ENCODE peak calls at places on chromosome 12, in nine cellular contexts. One of them, this sample, is unnamed.

GRCh38 chr12:67484788-67485480 is 163.6 kb upstream of the DYRK2 start:
- DNase-seq in HS-5: no peak
- DNase-seq in NCI-H1092 treated with DMSO at 0.1 percent for 48 hours: no peak
- DNase-seq in stromal cell of bone marrow: no peak
- DNase-seq in uterus: no peak
- DNase-seq in HFF-Myc: no peak
- DNase-seq in CD8-positive, alpha-beta memory T cell: peak
- DNase-seq in AG10803: no peak
- DNase-seq in stimulated activated CD8-positive, alpha-beta memory T cell treated with anti-CD3 and anti-CD28 coated beads, Interleukin-2, amount 100 ng/mL, for 48 hours: no peak
- DNase-seq in this sample: no peak

GRCh38 chr12:106586803-106587684 is 4.2 kb downstream of the RFX4 start:
- DNase-seq in HS-5: no peak
- DNase-seq in NCI-H1092 treated with DMSO at 0.1 percent for 48 hours: no peak
- DNase-seq in stromal cell of bone marrow: no peak
- DNase-seq in uterus: no peak
- DNase-seq in HFF-Myc: no peak
- DNase-seq in CD8-positive, alpha-beta memory T cell: no peak
- DNase-seq in AG10803: no peak
- DNase-seq in stimulated activated CD8-positive, alpha-beta memory T cell treated with anti-CD3 and anti-CD28 coated beads, Interleukin-2, amount 100 ng/mL, for 48 hours: no peak
- DNase-seq in this sample: no peak

GRCh38 chr12:78746001-78746400 is 118.6 kb upstream of the SYT1 start:
- DNase-seq in HS-5: no peak
- DNase-seq in NCI-H1092 treated with DMSO at 0.1 percent for 48 hours: no peak
- DNase-seq in stromal cell of bone marrow: no peak
- DNase-seq in uterus: no peak
- DNase-seq in HFF-Myc: no peak
- DNase-seq in CD8-positive, alpha-beta memory T cell: no peak
- DNase-seq in AG10803: no peak
- DNase-seq in stimulated activated CD8-positive, alpha-beta memory T cell treated with anti-CD3 and anti-CD28 coated beads, Interleukin-2, amount 100 ng/mL, for 48 hours: no peak
- DNase-seq in this sample: no peak

GRCh38 chr12:57549909-57550627 is at the start of gene KIF5A:
- DNase-seq in HS-5: no peak
- DNase-seq in NCI-H1092 treated with DMSO at 0.1 percent for 48 hours: peak
- DNase-seq in stromal cell of bone marrow: no peak
- DNase-seq in uterus: no peak
- DNase-seq in HFF-Myc: no peak
- DNase-seq in CD8-positive, alpha-beta memory T cell: peak
- DNase-seq in AG10803: no peak
- DNase-seq in stimulated activated CD8-positive, alpha-beta memory T cell treated with anti-CD3 and anti-CD28 coated beads, Interleukin-2, amount 100 ng/mL, for 48 hours: peak
- DNase-seq in this sample: peak

GRCh38 chr12:99916555-99916954 is 68.2 kb downstream of the ANKS1B start:
- DNase-seq in HS-5: no peak
- DNase-seq in NCI-H1092 treated with DMSO at 0.1 percent for 48 hours: no peak
- DNase-seq in stromal cell of bone marrow: no peak
- DNase-seq in uterus: no peak
- DNase-seq in HFF-Myc: no peak
- DNase-seq in CD8-positive, alpha-beta memory T cell: no peak
- DNase-seq in AG10803: no peak
- DNase-seq in stimulated activated CD8-positive, alpha-beta memory T cell treated with anti-CD3 and anti-CD28 coated beads, Interleukin-2, amount 100 ng/mL, for 48 hours: no peak
- DNase-seq in this sample: no peak

GRCh38 chr12:91177380-91177779 is 5.2 kb downstream of the DCN start:
- DNase-seq in HS-5: no peak
- DNase-seq in NCI-H1092 treated with DMSO at 0.1 percent for 48 hours: no peak
- DNase-seq in stromal cell of bone marrow: no peak
- DNase-seq in uterus: no peak
- DNase-seq in HFF-Myc: no peak
- DNase-seq in CD8-positive, alpha-beta memory T cell: no peak
- DNase-seq in AG10803: peak
- DNase-seq in stimulated activated CD8-positive, alpha-beta memory T cell treated with anti-CD3 and anti-CD28 coated beads, Interleukin-2, amount 100 ng/mL, for 48 hours: no peak
- DNase-seq in this sample: no peak

GRCh38 chr12:69154585-69155363 is 84.6 kb upstream of the CPSF6 start:
- DNase-seq in HS-5: peak
- DNase-seq in NCI-H1092 treated with DMSO at 0.1 percent for 48 hours: peak
- DNase-seq in stromal cell of bone marrow: peak
- DNase-seq in uterus: peak
- DNase-seq in HFF-Myc: no peak
- DNase-seq in CD8-positive, alpha-beta memory T cell: peak
- DNase-seq in AG10803: peak
- DNase-seq in stimulated activated CD8-positive, alpha-beta memory T cell treated with anti-CD3 and anti-CD28 coated beads, Interleukin-2, amount 100 ng/mL, for 48 hours: peak
- DNase-seq in this sample: peak

GRCh38 chr12:69510176-69510827 is 40.1 kb downstream of the FRS2 start:
- DNase-seq in HS-5: no peak
- DNase-seq in NCI-H1092 treated with DMSO at 0.1 percent for 48 hours: peak
- DNase-seq in stromal cell of bone marrow: no peak
- DNase-seq in uterus: no peak
- DNase-seq in HFF-Myc: no peak
- DNase-seq in CD8-positive, alpha-beta memory T cell: no peak
- DNase-seq in AG10803: no peak
- DNase-seq in stimulated activated CD8-positive, alpha-beta memory T cell treated with anti-CD3 and anti-CD28 coated beads, Interleukin-2, amount 100 ng/mL, for 48 hours: no peak
- DNase-seq in this sample: no peak

GRCh38 chr12:49932746-49933145 is 17.8 kb upstream of the AQP2 start:
- DNase-seq in HS-5: no peak
- DNase-seq in NCI-H1092 treated with DMSO at 0.1 percent for 48 hours: no peak
- DNase-seq in stromal cell of bone marrow: no peak
- DNase-seq in uterus: no peak
- DNase-seq in HFF-Myc: no peak
- DNase-seq in CD8-positive, alpha-beta memory T cell: no peak
- DNase-seq in AG10803: no peak
- DNase-seq in stimulated activated CD8-positive, alpha-beta memory T cell treated with anti-CD3 and anti-CD28 coated beads, Interleukin-2, amount 100 ng/mL, for 48 hours: no peak
- DNase-seq in this sample: no peak

GRCh38 chr12:12899530-12900380 is 8.4 kb downstream of the GPRC5A start:
- DNase-seq in HS-5: peak
- DNase-seq in NCI-H1092 treated with DMSO at 0.1 percent for 48 hours: no peak
- DNase-seq in stromal cell of bone marrow: peak
- DNase-seq in uterus: peak
- DNase-seq in HFF-Myc: peak
- DNase-seq in CD8-positive, alpha-beta memory T cell: no peak
- DNase-seq in AG10803: peak
- DNase-seq in stimulated activated CD8-positive, alpha-beta memory T cell treated with anti-CD3 and anti-CD28 coated beads, Interleukin-2, amount 100 ng/mL, for 48 hours: no peak
- DNase-seq in this sample: no peak

GRCh38 chr12:6181583-6182278 is 18.5 kb upstream of the CD9 start:
- DNase-seq in HS-5: no peak
- DNase-seq in NCI-H1092 treated with DMSO at 0.1 percent for 48 hours: no peak
- DNase-seq in stromal cell of bone marrow: no peak
- DNase-seq in uterus: no peak
- DNase-seq in HFF-Myc: no peak
- DNase-seq in CD8-positive, alpha-beta memory T cell: no peak
- DNase-seq in AG10803: no peak
- DNase-seq in stimulated activated CD8-positive, alpha-beta memory T cell treated with anti-CD3 and anti-CD28 coated beads, Interleukin-2, amount 100 ng/mL, for 48 hours: no peak
- DNase-seq in this sample: no peak

GRCh38 chr12:127270193-127270592 is 996.8 kb upstream of the TMEM132C start:
- DNase-seq in HS-5: peak
- DNase-seq in NCI-H1092 treated with DMSO at 0.1 percent for 48 hours: no peak
- DNase-seq in stromal cell of bone marrow: peak
- DNase-seq in uterus: no peak
- DNase-seq in HFF-Myc: no peak
- DNase-seq in CD8-positive, alpha-beta memory T cell: no peak
- DNase-seq in AG10803: peak
- DNase-seq in stimulated activated CD8-positive, alpha-beta memory T cell treated with anti-CD3 and anti-CD28 coated beads, Interleukin-2, amount 100 ng/mL, for 48 hours: no peak
- DNase-seq in this sample: no peak

GRCh38 chr12:75712223-75712622 is 200.8 kb upstream of the KRR1 start:
- DNase-seq in HS-5: no peak
- DNase-seq in NCI-H1092 treated with DMSO at 0.1 percent for 48 hours: no peak
- DNase-seq in stromal cell of bone marrow: no peak
- DNase-seq in uterus: no peak
- DNase-seq in HFF-Myc: no peak
- DNase-seq in CD8-positive, alpha-beta memory T cell: no peak
- DNase-seq in AG10803: no peak
- DNase-seq in stimulated activated CD8-positive, alpha-beta memory T cell treated with anti-CD3 and anti-CD28 coated beads, Interleukin-2, amount 100 ng/mL, for 48 hours: no peak
- DNase-seq in this sample: no peak

GRCh38 chr12:80269953-80270552 is 170.7 kb downstream of the OTOGL start:
- DNase-seq in HS-5: peak
- DNase-seq in NCI-H1092 treated with DMSO at 0.1 percent for 48 hours: peak
- DNase-seq in stromal cell of bone marrow: peak
- DNase-seq in uterus: no peak
- DNase-seq in HFF-Myc: peak
- DNase-seq in CD8-positive, alpha-beta memory T cell: no peak
- DNase-seq in AG10803: peak
- DNase-seq in stimulated activated CD8-positive, alpha-beta memory T cell treated with anti-CD3 and anti-CD28 coated beads, Interleukin-2, amount 100 ng/mL, for 48 hours: no peak
- DNase-seq in this sample: no peak

GRCh38 chr12:124620606-124621295 is 53.3 kb upstream of the NCOR2 start:
- DNase-seq in HS-5: no peak
- DNase-seq in NCI-H1092 treated with DMSO at 0.1 percent for 48 hours: no peak
- DNase-seq in stromal cell of bone marrow: peak
- DNase-seq in uterus: no peak
- DNase-seq in HFF-Myc: no peak
- DNase-seq in CD8-positive, alpha-beta memory T cell: no peak
- DNase-seq in AG10803: peak
- DNase-seq in stimulated activated CD8-positive, alpha-beta memory T cell treated with anti-CD3 and anti-CD28 coated beads, Interleukin-2, amount 100 ng/mL, for 48 hours: no peak
- DNase-seq in this sample: no peak

GRCh38 chr12:42421844-42422779 is 96.1 kb downstream of the PPHLN1 start:
- DNase-seq in HS-5: no peak
- DNase-seq in NCI-H1092 treated with DMSO at 0.1 percent for 48 hours: no peak
- DNase-seq in stromal cell of bone marrow: peak
- DNase-seq in uterus: no peak
- DNase-seq in HFF-Myc: peak
- DNase-seq in CD8-positive, alpha-beta memory T cell: no peak
- DNase-seq in AG10803: peak
- DNase-seq in stimulated activated CD8-positive, alpha-beta memory T cell treated with anti-CD3 and anti-CD28 coated beads, Interleukin-2, amount 100 ng/mL, for 48 hours: no peak
- DNase-seq in this sample: no peak

GRCh38 chr12:114131824-114132223 is 165.7 kb upstream of the RBM19 start:
- DNase-seq in HS-5: no peak
- DNase-seq in NCI-H1092 treated with DMSO at 0.1 percent for 48 hours: no peak
- DNase-seq in stromal cell of bone marrow: no peak
- DNase-seq in uterus: no peak
- DNase-seq in HFF-Myc: no peak
- DNase-seq in CD8-positive, alpha-beta memory T cell: no peak
- DNase-seq in AG10803: no peak
- DNase-seq in stimulated activated CD8-positive, alpha-beta memory T cell treated with anti-CD3 and anti-CD28 coated beads, Interleukin-2, amount 100 ng/mL, for 48 hours: no peak
- DNase-seq in this sample: no peak

GRCh38 chr12:112664569-112664968 is 127.0 kb upstream of the RPH3A start:
- DNase-seq in HS-5: no peak
- DNase-seq in NCI-H1092 treated with DMSO at 0.1 percent for 48 hours: no peak
- DNase-seq in stromal cell of bone marrow: no peak
- DNase-seq in uterus: no peak
- DNase-seq in HFF-Myc: no peak
- DNase-seq in CD8-positive, alpha-beta memory T cell: peak
- DNase-seq in AG10803: no peak
- DNase-seq in stimulated activated CD8-positive, alpha-beta memory T cell treated with anti-CD3 and anti-CD28 coated beads, Interleukin-2, amount 100 ng/mL, for 48 hours: no peak
- DNase-seq in this sample: no peak

GRCh38 chr12:126196263-126196662 is 1131.0 kb downstream of the AACS start:
- DNase-seq in HS-5: no peak
- DNase-seq in NCI-H1092 treated with DMSO at 0.1 percent for 48 hours: no peak
- DNase-seq in stromal cell of bone marrow: no peak
- DNase-seq in uterus: no peak
- DNase-seq in HFF-Myc: no peak
- DNase-seq in CD8-positive, alpha-beta memory T cell: no peak
- DNase-seq in AG10803: no peak
- DNase-seq in stimulated activated CD8-positive, alpha-beta memory T cell treated with anti-CD3 and anti-CD28 coated beads, Interleukin-2, amount 100 ng/mL, for 48 hours: no peak
- DNase-seq in this sample: no peak

GRCh38 chr12:42445891-42446290 is 119.9 kb downstream of the PPHLN1 start:
- DNase-seq in HS-5: no peak
- DNase-seq in NCI-H1092 treated with DMSO at 0.1 percent for 48 hours: no peak
- DNase-seq in stromal cell of bone marrow: no peak
- DNase-seq in uterus: no peak
- DNase-seq in HFF-Myc: no peak
- DNase-seq in CD8-positive, alpha-beta memory T cell: no peak
- DNase-seq in AG10803: no peak
- DNase-seq in stimulated activated CD8-positive, alpha-beta memory T cell treated with anti-CD3 and anti-CD28 coated beads, Interleukin-2, amount 100 ng/mL, for 48 hours: no peak
- DNase-seq in this sample: no peak

GRCh38 chr12:30794591-30795409 is 40.0 kb upstream of the CAPRIN2 start:
- DNase-seq in HS-5: peak
- DNase-seq in NCI-H1092 treated with DMSO at 0.1 percent for 48 hours: no peak
- DNase-seq in stromal cell of bone marrow: peak
- DNase-seq in uterus: no peak
- DNase-seq in HFF-Myc: no peak
- DNase-seq in CD8-positive, alpha-beta memory T cell: no peak
- DNase-seq in AG10803: peak
- DNase-seq in stimulated activated CD8-positive, alpha-beta memory T cell treated with anti-CD3 and anti-CD28 coated beads, Interleukin-2, amount 100 ng/mL, for 48 hours: peak
- DNase-seq in this sample: no peak

GRCh38 chr12:27064397-27065342 is 17.7 kb downstream of the C12orf71 start:
- DNase-seq in HS-5: no peak
- DNase-seq in NCI-H1092 treated with DMSO at 0.1 percent for 48 hours: no peak
- DNase-seq in stromal cell of bone marrow: no peak
- DNase-seq in uterus: no peak
- DNase-seq in HFF-Myc: no peak
- DNase-seq in CD8-positive, alpha-beta memory T cell: no peak
- DNase-seq in AG10803: peak
- DNase-seq in stimulated activated CD8-positive, alpha-beta memory T cell treated with anti-CD3 and anti-CD28 coated beads, Interleukin-2, amount 100 ng/mL, for 48 hours: no peak
- DNase-seq in this sample: no peak

GRCh38 chr12:1806301-1807106 is 13.9 kb upstream of the LRTM2 start:
- DNase-seq in HS-5: no peak
- DNase-seq in NCI-H1092 treated with DMSO at 0.1 percent for 48 hours: no peak
- DNase-seq in stromal cell of bone marrow: no peak
- DNase-seq in uterus: peak
- DNase-seq in HFF-Myc: no peak
- DNase-seq in CD8-positive, alpha-beta memory T cell: no peak
- DNase-seq in AG10803: peak
- DNase-seq in stimulated activated CD8-positive, alpha-beta memory T cell treated with anti-CD3 and anti-CD28 coated beads, Interleukin-2, amount 100 ng/mL, for 48 hours: no peak
- DNase-seq in this sample: no peak

GRCh38 chr12:124498178-124498869 is 69.1 kb downstream of the NCOR2 start:
- DNase-seq in HS-5: no peak
- DNase-seq in NCI-H1092 treated with DMSO at 0.1 percent for 48 hours: no peak
- DNase-seq in stromal cell of bone marrow: peak
- DNase-seq in uterus: no peak
- DNase-seq in HFF-Myc: no peak
- DNase-seq in CD8-positive, alpha-beta memory T cell: no peak
- DNase-seq in AG10803: peak
- DNase-seq in stimulated activated CD8-positive, alpha-beta memory T cell treated with anti-CD3 and anti-CD28 coated beads, Interleukin-2, amount 100 ng/mL, for 48 hours: no peak
- DNase-seq in this sample: no peak

GRCh38 chr12:39267886-39268285 is 175.0 kb downstream of the KIF21A start:
- DNase-seq in HS-5: no peak
- DNase-seq in NCI-H1092 treated with DMSO at 0.1 percent for 48 hours: no peak
- DNase-seq in stromal cell of bone marrow: no peak
- DNase-seq in uterus: no peak
- DNase-seq in HFF-Myc: no peak
- DNase-seq in CD8-positive, alpha-beta memory T cell: no peak
- DNase-seq in AG10803: no peak
- DNase-seq in stimulated activated CD8-positive, alpha-beta memory T cell treated with anti-CD3 and anti-CD28 coated beads, Interleukin-2, amount 100 ng/mL, for 48 hours: no peak
- DNase-seq in this sample: no peak

GRCh38 chr12:8011331-8011730 is 21.2 kb upstream of the FOXJ2 start:
- DNase-seq in HS-5: no peak
- DNase-seq in NCI-H1092 treated with DMSO at 0.1 percent for 48 hours: no peak
- DNase-seq in stromal cell of bone marrow: no peak
- DNase-seq in uterus: no peak
- DNase-seq in HFF-Myc: no peak
- DNase-seq in CD8-positive, alpha-beta memory T cell: no peak
- DNase-seq in AG10803: no peak
- DNase-seq in stimulated activated CD8-positive, alpha-beta memory T cell treated with anti-CD3 and anti-CD28 coated beads, Interleukin-2, amount 100 ng/mL, for 48 hours: no peak
- DNase-seq in this sample: no peak

GRCh38 chr12:45725631-45726593 is 3.6 kb upstream of the ARID2 start:
- DNase-seq in HS-5: peak
- DNase-seq in NCI-H1092 treated with DMSO at 0.1 percent for 48 hours: peak
- DNase-seq in stromal cell of bone marrow: peak
- DNase-seq in uterus: no peak
- DNase-seq in HFF-Myc: no peak
- DNase-seq in CD8-positive, alpha-beta memory T cell: peak
- DNase-seq in AG10803: peak
- DNase-seq in stimulated activated CD8-positive, alpha-beta memory T cell treated with anti-CD3 and anti-CD28 coated beads, Interleukin-2, amount 100 ng/mL, for 48 hours: no peak
- DNase-seq in this sample: no peak

GRCh38 chr12:107778383-107779015 is 4.0 kb downstream of the ASCL4 start:
- DNase-seq in HS-5: no peak
- DNase-seq in NCI-H1092 treated with DMSO at 0.1 percent for 48 hours: no peak
- DNase-seq in stromal cell of bone marrow: no peak
- DNase-seq in uterus: no peak
- DNase-seq in HFF-Myc: no peak
- DNase-seq in CD8-positive, alpha-beta memory T cell: no peak
- DNase-seq in AG10803: no peak
- DNase-seq in stimulated activated CD8-positive, alpha-beta memory T cell treated with anti-CD3 and anti-CD28 coated beads, Interleukin-2, amount 100 ng/mL, for 48 hours: no peak
- DNase-seq in this sample: no peak

GRCh38 chr12:33006106-33006505 is 109.5 kb upstream of the PKP2 start:
- DNase-seq in HS-5: no peak
- DNase-seq in NCI-H1092 treated with DMSO at 0.1 percent for 48 hours: no peak
- DNase-seq in stromal cell of bone marrow: no peak
- DNase-seq in uterus: no peak
- DNase-seq in HFF-Myc: no peak
- DNase-seq in CD8-positive, alpha-beta memory T cell: no peak
- DNase-seq in AG10803: no peak
- DNase-seq in stimulated activated CD8-positive, alpha-beta memory T cell treated with anti-CD3 and anti-CD28 coated beads, Interleukin-2, amount 100 ng/mL, for 48 hours: no peak
- DNase-seq in this sample: no peak

GRCh38 chr12:104183443-104183842 is 32.1 kb upstream of the TXNRD1 start:
- DNase-seq in HS-5: no peak
- DNase-seq in NCI-H1092 treated with DMSO at 0.1 percent for 48 hours: no peak
- DNase-seq in stromal cell of bone marrow: no peak
- DNase-seq in uterus: no peak
- DNase-seq in HFF-Myc: no peak
- DNase-seq in CD8-positive, alpha-beta memory T cell: no peak
- DNase-seq in AG10803: no peak
- DNase-seq in stimulated activated CD8-positive, alpha-beta memory T cell treated with anti-CD3 and anti-CD28 coated beads, Interleukin-2, amount 100 ng/mL, for 48 hours: no peak
- DNase-seq in this sample: no peak

GRCh38 chr12:88519802-88520435 is 60.4 kb downstream of the KITLG start:
- DNase-seq in HS-5: no peak
- DNase-seq in NCI-H1092 treated with DMSO at 0.1 percent for 48 hours: no peak
- DNase-seq in stromal cell of bone marrow: no peak
- DNase-seq in uterus: no peak
- DNase-seq in HFF-Myc: no peak
- DNase-seq in CD8-positive, alpha-beta memory T cell: no peak
- DNase-seq in AG10803: no peak
- DNase-seq in stimulated activated CD8-positive, alpha-beta memory T cell treated with anti-CD3 and anti-CD28 coated beads, Interleukin-2, amount 100 ng/mL, for 48 hours: no peak
- DNase-seq in this sample: no peak

This sample was measured in GM12892.